ENCODE peak calls at places on chromosome 20, in five cellular contexts. Y, X, R, Q and B are unnamed samples.

GRCh38 chr20:56163806-56164205 is 84.7 kb upstream of the MC3R start:
- DNase-seq in Q (no peak), R (no peak), Y (no peak), X (no peak), B (no peak)

GRCh38 chr20:61026731-61027130 is 225.3 kb upstream of the CDH4 start:
- DNase-seq in Q (no peak), Y (no peak), X (no peak), R (no peak), B (no peak)

GRCh38 chr20:39853664-39854063 is 835.4 kb downstream of the MAFB start:
- DNase-seq in Q (no peak), Y (peak), X (no peak), R (no peak), B (no peak)

GRCh38 chr20:25000268-25000801 is 7.8 kb upstream of the APMAP start:
- DNase-seq in Y (peak), Q (peak), R (peak), X (peak), B (peak)

GRCh38 chr20:61840661-61841455 is 224.8 kb downstream of the TAF4 start:
- DNase-seq in X (no peak), R (no peak), Y (no peak), Q (no peak), B (no peak)

GRCh38 chr20:3046677-3047462 is 1.0 kb downstream of the MRPS26 start:
- DNase-seq in Q (no peak), Y (no peak), X (peak), R (no peak), B (no peak)

GRCh38 chr20:32455171-32455900 is 97.2 kb downstream of the ASXL1 start:
- DNase-seq in X (peak), Q (no peak), Y (no peak), R (no peak), B (no peak)

GRCh38 chr20:919491-919916 is 3.4 kb upstream of the ANGPT4 start:
- DNase-seq in R (no peak), Q (no peak), Y (no peak), X (no peak), B (no peak)

GRCh38 chr20:576156-576555 is 32.6 kb upstream of the CSNK2A1 start:
- DNase-seq in R (no peak), Q (no peak), X (no peak), Y (no peak), B (no peak)

GRCh38 chr20:11799131-11799800 is 118.4 kb upstream of the BTBD3 start:
- DNase-seq in Y (no peak), X (no peak), Q (no peak), R (no peak), B (no peak)

GRCh38 chr20:21357851-21358250 is 39.5 kb downstream of the NKX2-4 start:
- DNase-seq in X (no peak), Q (no peak), R (no peak), Y (no peak), B (no peak)

GRCh38 chr20:43925215-43925614 is 10.6 kb downstream of the TOX2 start:
- DNase-seq in Y (no peak), X (no peak), R (no peak), Q (no peak), B (no peak)

GRCh38 chr20:56171087-56172012 is 77.2 kb upstream of the MC3R start:
- DNase-seq in X (no peak), R (no peak), Q (no peak), Y (no peak), B (no peak)

GRCh38 chr20:36950432-36951197 is 893 bp downstream of the SAMHD1 start:
- DNase-seq in Q (no peak), Y (peak), R (peak), X (peak), B (no peak)

GRCh38 chr20:45595235-45595634 is 16.2 kb upstream of the WFDC8 start:
- DNase-seq in R (no peak), X (no peak), Y (no peak), Q (no peak), B (no peak)

GRCh38 chr20:57397693-57398108 is 6.5 kb downstream of the RBM38 start:
- DNase-seq in R (no peak), Y (no peak), X (peak), Q (no peak), B (no peak)

GRCh38 chr20:1674361-1674760 is 16.8 kb upstream of the SIRPG start:
- DNase-seq in Q (no peak), Y (no peak), R (no peak), X (no peak), B (no peak)

GRCh38 chr20:57654363-57654997 is 34.3 kb upstream of the ZBP1 start:
- DNase-seq in X (no peak), Y (peak), Q (no peak), R (no peak), B (no peak)

GRCh38 chr20:23136893-23137745 is 51.0 kb upstream of the CD93 start:
- DNase-seq in Y (no peak), Q (no peak), X (peak), R (no peak), B (no peak)

GRCh38 chr20:8372819-8373218 is 240.8 kb downstream of the PLCB1 start:
- DNase-seq in R (no peak), Q (no peak), X (no peak), Y (no peak), B (no peak)

GRCh38 chr20:32325706-32326506 is 32.2 kb upstream of the ASXL1 start:
- DNase-seq in X (no peak), Q (no peak), R (no peak), Y (peak), B (no peak)

GRCh38 chr20:58626076-58626475 is 25.0 kb upstream of the STX16 start:
- DNase-seq in R (no peak), Y (no peak), X (no peak), Q (no peak), B (no peak)

GRCh38 chr20:41072099-41072798 is 43.6 kb downstream of the TOP1 start:
- DNase-seq in X (peak), Y (peak), Q (peak), R (no peak), B (peak)

GRCh38 chr20:62523473-62524203 is 47.8 kb upstream of the GATA5 start:
- DNase-seq in Y (no peak), X (no peak), R (no peak), Q (no peak), B (no peak)

GRCh38 chr20:35014537-35014936 is 58.9 kb downstream of the MYH7B start:
- DNase-seq in R (no peak), X (no peak), Q (no peak), Y (no peak), B (no peak)

GRCh38 chr20:22303523-22303922 is 280.8 kb downstream of the FOXA2 start:
- DNase-seq in Q (no peak), X (no peak), Y (peak), R (no peak), B (no peak)

GRCh38 chr20:8228315-8228714 is 96.2 kb downstream of the PLCB1 start:
- DNase-seq in Q (no peak), R (no peak), Y (no peak), X (no peak), B (no peak)

GRCh38 chr20:43938932-43939761 is 24.5 kb downstream of the TOX2 start:
- DNase-seq in Q (peak), R (no peak), Y (peak), X (peak), B (peak)

GRCh38 chr20:60512436-60512835 is 554.2 kb downstream of the CDH26 start:
- DNase-seq in R (no peak), Y (peak), Q (peak), X (no peak), B (peak)

GRCh38 chr20:37500311-37500710 is 20.7 kb upstream of the NNAT start:
- DNase-seq in Q (no peak), R (no peak), X (no peak), Y (no peak), B (no peak)

GRCh38 chr20:1336699-1337387 is 7.9 kb upstream of the SDCBP2 start:
- DNase-seq in X (peak), Y (no peak), R (peak), Q (no peak), B (no peak)

GRCh38 chr20:59043698-59044097 is 1.1 kb upstream of the PRELID3B start:
- DNase-seq in R (no peak), Y (peak), Q (no peak), X (no peak), B (no peak)

GRCh38 chr20:62716198-62716940 is 7.7 kb downstream of the NTSR1 start:
- DNase-seq in R (peak), Y (peak), X (no peak), Q (no peak), B (no peak)

GRCh38 chr20:52096117-52096516 is 95.5 kb downstream of the ZFP64 start:
- DNase-seq in Q (no peak), Y (no peak), X (no peak), R (peak), B (no peak)

GRCh38 chr20:437787-438486 is 24.4 kb downstream of the TBC1D20 start:
- DNase-seq in Y (no peak), X (peak), Q (no peak), R (no peak), B (no peak)

GRCh38 chr20:5658897-5659296 is 91.3 kb upstream of the SHLD1 start:
- DNase-seq in X (peak), Y (peak), R (peak), Q (no peak), B (no peak)

GRCh38 chr20:21505810-21506530 is 7.9 kb downstream of the NKX2-2 start:
- DNase-seq in Q (no peak), Y (peak), R (peak), X (peak), B (no peak)

GRCh38 chr20:23943304-23943703 is 45.3 kb downstream of the GGTLC1 start:
- DNase-seq in R (no peak), X (no peak), Q (no peak), Y (no peak), B (no peak)

GRCh38 chr20:14882157-14882556 is 544.7 kb upstream of the FLRT3 start:
- DNase-seq in R (no peak), Y (no peak), Q (no peak), X (no peak), B (no peak)

GRCh38 chr20:20466341-20466879 is 98.5 kb downstream of the INSM1 start:
- DNase-seq in Q (peak), R (no peak), X (no peak), Y (peak), B (peak)

GRCh38 chr20:64053841-64054661 is 4.6 kb upstream of the SOX18 start:
- DNase-seq in Y (no peak), R (peak), Q (no peak), X (no peak), B (no peak)
- H3K4me3 ChIP-seq in Y (no peak), R (peak), Q (no peak), X (no peak), B (no peak)

GRCh38 chr20:4119854-4120209 is 104.5 kb upstream of the RNF24 start:
- DNase-seq in R (no peak), Y (peak), Q (no peak), X (no peak), B (no peak)
- H3K4me3 ChIP-seq in R (no peak), Y (no peak), Q (no peak), X (no peak), B (no peak)

DNA sequence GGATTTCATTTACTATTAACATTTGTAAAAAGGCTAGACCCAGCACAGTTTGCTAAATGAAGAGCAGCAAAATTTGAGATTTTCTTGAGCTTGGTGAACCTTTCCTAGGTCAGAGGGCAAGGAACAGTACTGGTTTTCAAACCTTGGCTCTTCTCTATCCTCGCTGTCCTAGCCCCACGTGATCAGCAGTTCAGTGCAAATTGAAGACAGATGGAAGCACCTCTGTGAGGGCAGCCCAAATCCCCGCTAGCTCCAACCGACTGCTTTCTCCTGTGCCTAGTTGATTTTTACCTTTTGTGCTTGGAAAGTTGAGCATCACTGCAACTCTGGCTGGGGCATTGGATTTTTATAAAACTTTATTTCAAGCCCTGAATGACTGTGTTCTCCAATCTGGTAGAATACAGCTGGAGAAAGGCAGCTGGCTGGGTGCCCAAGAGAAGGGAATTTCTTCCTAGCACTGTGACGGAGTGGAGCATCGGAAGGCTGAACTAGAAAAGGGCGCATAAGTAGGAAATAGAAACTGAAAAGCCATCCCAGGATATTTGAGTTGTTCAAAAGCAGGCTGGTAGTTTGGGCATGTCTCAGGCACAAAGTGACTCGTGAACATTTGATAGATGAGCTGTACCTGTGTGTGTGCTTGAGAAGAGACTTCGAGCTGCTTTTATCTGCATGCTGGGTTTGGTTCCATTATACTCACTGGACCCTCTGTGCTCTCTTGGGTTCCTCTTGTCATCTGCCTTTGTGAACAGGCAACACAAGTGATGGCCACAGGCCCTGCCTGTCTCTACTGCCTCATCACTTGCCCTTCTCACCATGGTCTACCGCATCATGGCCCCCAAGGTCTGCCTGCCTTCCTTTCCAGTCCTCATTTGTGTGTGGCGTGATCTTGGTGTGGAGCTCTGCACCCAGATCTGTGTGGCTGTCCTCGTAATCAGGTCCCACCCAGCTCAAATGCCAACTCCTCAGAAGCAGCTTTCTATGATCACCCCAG is 2.3 kb downstream of the RNF114 start:
- DNase-seq in X (peak), Q (no peak), R (peak), Y (peak), B (no peak)
- H3K4me3 ChIP-seq in X (no peak), Q (peak), R (peak), Y (peak), B (peak)

GRCh38 chr20:15925376-15925775 is 647.9 kb downstream of the KIF16B start:
- DNase-seq in Q (no peak), X (no peak), R (no peak), Y (no peak), B (no peak)

GRCh38 chr20:15923030-15923776 is 650.0 kb downstream of the KIF16B start:
- DNase-seq in Y (no peak), R (no peak), Q (no peak), X (no peak), B (no peak)

GRCh38 chr20:15922556-15922955 is 650.7 kb downstream of the KIF16B start:
- DNase-seq in Q (no peak), Y (no peak), R (no peak), X (no peak), B (no peak)

GRCh38 chr20:15927893-15928650 is 645.2 kb downstream of the KIF16B start:
- DNase-seq in Q (no peak), X (no peak), R (no peak), Y (no peak), B (no peak)

GRCh38 chr20:15924556-15924955 is 648.7 kb downstream of the KIF16B start:
- DNase-seq in X (no peak), Y (no peak), Q (no peak), R (no peak), B (no peak)
- H3K4me3 ChIP-seq in X (no peak), Y (no peak), Q (no peak), R (no peak), B (no peak)